ENCODE peak calls at places on chromosomes 1 and 21, in six cellular contexts. Q is activated T-cell treated with anti-CD3 and anti-CD28 coated beads, Interleukin-2, amount 50 U/mL, for 1 hour; W is cardiac fibroblast; P is pons; R is cardiac muscle cell; X is right lobe of liver. H is an unnamed sample.

GRCh38 chr1:229199261-229199850 is 71.6 kb upstream of the RAB4A start:
- DNase-seq in Q (no peak), W (no peak), P (no peak), R (no peak), X (no peak), H (no peak)

GRCh38 chr1:17802164-17802563 is 47.0 kb downstream of the ACTL8 start:
- DNase-seq in Q (no peak), W (peak), P (no peak), R (peak), X (no peak), H (no peak)

GRCh38 chr1:196976278-196976677 is 1.1 kb upstream of the CFHR5 start:
- DNase-seq in Q (no peak), W (no peak), P (no peak), R (no peak), X (peak), H (no peak)

GRCh38 chr1:155166373-155167165 is 6.5 kb downstream of the KRTCAP2 start:
- DNase-seq in Q (no peak), W (peak), P (peak), R (peak), X (peak), H (peak)

GRCh38 chr1:39919545-39919944 is 17.8 kb upstream of the MYCL start:
- DNase-seq in Q (peak), W (peak), P (peak), R (peak), X (peak), H (peak)

GRCh38 chr1:198203434-198203833 is 46.6 kb downstream of the NEK7 start:
- DNase-seq in Q (no peak), W (peak), P (peak), R (no peak), X (no peak), H (no peak)

GRCh38 chr21:36976882-36977651 is 10.6 kb upstream of the HLCS start:
- DNase-seq in Q (peak), W (peak), P (peak), R (peak), X (no peak), H (peak)

GRCh38 chr21:33089439-33089838 is 19.5 kb downstream of the OLIG1 start:
- DNase-seq in Q (no peak), W (no peak), P (peak), R (no peak), X (no peak), H (peak)

GRCh38 chr1:110114784-110115183 is 2.5 kb downstream of the UBL4B start:
- DNase-seq in Q (no peak), W (no peak), P (peak), R (no peak), X (no peak), H (no peak)

GRCh38 chr21:17118638-17119384 is 394.0 kb upstream of the CXADR start:
- DNase-seq in Q (no peak), W (peak), P (no peak), R (peak), X (no peak), H (no peak)

GRCh38 chr1:185096531-185096930 is 51.2 kb downstream of the RNF2 start:
- DNase-seq in Q (no peak), W (no peak), P (no peak), R (no peak), X (no peak), H (no peak)

GRCh38 chr1:53435151-53435550 is 24.0 kb upstream of the DMRTB1 start:
- DNase-seq in Q (no peak), W (no peak), P (no peak), R (no peak), X (no peak), H (no peak)

GRCh38 chr21:33801424-33802405 is 113.9 kb downstream of the ATP5PO start:
- DNase-seq in Q (no peak), W (no peak), P (no peak), R (no peak), X (peak), H (peak)

GRCh38 chr1:33361553-33362262 is 40.8 kb upstream of the A3GALT2 start:
- DNase-seq in Q (no peak), W (peak), P (no peak), R (peak), X (no peak), H (peak)

GRCh38 chr21:36547464-36547863 is 67.5 kb upstream of the CLDN14 start:
- DNase-seq in Q (no peak), W (no peak), P (no peak), R (no peak), X (peak), H (no peak)

GRCh38 chr1:173205146-173206051 is 1.7 kb downstream of the TNFSF4 start:
- DNase-seq in Q (peak), W (peak), P (no peak), R (peak), X (no peak), H (peak)

GRCh38 chr1:223628858-223629257 is 36.6 kb downstream of the CAPN8 start:
- DNase-seq in Q (no peak), W (no peak), P (no peak), R (no peak), X (no peak), H (no peak)

GRCh38 chr1:243391355-243391754 is 135.5 kb downstream of the SDCCAG8 start:
- DNase-seq in Q (no peak), W (no peak), P (no peak), R (no peak), X (no peak), H (no peak)

GRCh38 chr1:109504974-109505373 is 4.6 kb downstream of the AMIGO1 start:
- DNase-seq in Q (no peak), W (no peak), P (no peak), R (no peak), X (no peak), H (no peak)

GRCh38 chr1:174569240-174569639 is 121.5 kb downstream of the GPR52 start:
- DNase-seq in Q (no peak), W (no peak), P (no peak), R (no peak), X (no peak), H (no peak)

GRCh38 chr1:199762567-199762966 is 264.9 kb upstream of the NR5A2 start:
- DNase-seq in Q (no peak), W (no peak), P (no peak), R (no peak), X (no peak), H (no peak)

GRCh38 chr1:209756608-209757445 is 974 bp downstream of the TRAF3IP3 start:
- DNase-seq in Q (peak), W (no peak), P (peak), R (no peak), X (peak), H (peak)

GRCh38 chr1:24141311-24141997 is 1.5 kb downstream of the IL22RA1 start:
- DNase-seq in Q (no peak), W (no peak), P (peak), R (no peak), X (no peak), H (no peak)

GRCh38 chr1:56535949-56536348 is 43.4 kb downstream of the PLPP3 start:
- DNase-seq in Q (no peak), W (no peak), P (no peak), R (no peak), X (no peak), H (no peak)

GRCh38 chr1:25577151-25577920 is 33.9 kb downstream of the LDLRAP1 start:
- DNase-seq in Q (no peak), W (no peak), P (no peak), R (no peak), X (no peak), H (no peak)

GRCh38 chr1:119374208-119374877 is 5.8 kb downstream of the HAO2 start:
- DNase-seq in Q (no peak), W (peak), P (no peak), R (peak), X (no peak), H (no peak)

GRCh38 chr1:6445062-6445763 is 20.6 kb downstream of the ESPN start:
- DNase-seq in Q (peak), W (peak), P (no peak), R (peak), X (peak), H (peak)

GRCh38 chr1:20587639-20588017 is 1.3 kb upstream of the CDA start:
- DNase-seq in Q (no peak), W (no peak), P (no peak), R (no peak), X (no peak), H (no peak)

GRCh38 chr1:114701931-114702330 is 6.6 kb upstream of the AMPD1 start:
- DNase-seq in Q (no peak), W (no peak), P (no peak), R (no peak), X (no peak), H (no peak)

GRCh38 chr1:148372731-148373130 is 110.4 kb downstream of the PPIAL4G start:
- DNase-seq in Q (peak), W (no peak), P (no peak), R (no peak), X (no peak), H (no peak)

GRCh38 chr1:92030701-92031107 is 919 bp downstream of the EPHX4 start:
- DNase-seq in Q (no peak), W (peak), P (peak), R (peak), X (no peak), H (peak)

GRCh38 chr1:154353460-154353904 is 28.2 kb downstream of the ATP8B2 start:
- DNase-seq in Q (no peak), W (peak), P (peak), R (peak), X (no peak), H (peak)

GRCh38 chr1:160997323-160998038 is 23.5 kb downstream of the F11R start:
- DNase-seq in Q (peak), W (peak), P (peak), R (peak), X (peak), H (peak)

GRCh38 chr21:38027901-38028300 is 111.6 kb upstream of the KCNJ6 start:
- DNase-seq in Q (no peak), W (peak), P (no peak), R (peak), X (no peak), H (no peak)

GRCh38 chr21:46568562-46568961 is 36.3 kb downstream of the S100B start:
- DNase-seq in Q (no peak), W (no peak), P (no peak), R (no peak), X (no peak), H (no peak)

GRCh38 chr1:6285356-6285755 is 24.5 kb upstream of the GPR153 start:
- DNase-seq in Q (no peak), W (no peak), P (no peak), R (no peak), X (no peak), H (no peak)

H was measured in Kasumi-1.